ENCODE peak calls at places on chromosomes 12 and 14, in seven cellular contexts. One of them, this sample, is unnamed.

GRCh38 chr12:53954694-53955035 is at the start of gene HOXC12:
- DNase-seq in SHP77: no peak
- DNase-seq in midbrain: no peak
- DNase-seq in C1 segment of cervical spinal cord: no peak
- DNase-seq in HuH-7.5: peak
- DNase-seq in sciatic nerve: no peak
- DNase-seq in NCI-H1105: no peak
- DNase-seq in this sample: no peak

GRCh38 chr14:91873476-91874265 is 6.3 kb upstream of the TC2N start:
- DNase-seq in SHP77: no peak
- DNase-seq in midbrain: no peak
- DNase-seq in C1 segment of cervical spinal cord: no peak
- DNase-seq in HuH-7.5: no peak
- DNase-seq in sciatic nerve: no peak
- DNase-seq in NCI-H1105: no peak
- DNase-seq in this sample: no peak

GRCh38 chr14:23042162-23042965 is at the start of gene PSMB11:
- DNase-seq in SHP77: no peak
- DNase-seq in midbrain: no peak
- DNase-seq in C1 segment of cervical spinal cord: no peak
- DNase-seq in HuH-7.5: no peak
- DNase-seq in sciatic nerve: no peak
- DNase-seq in NCI-H1105: no peak
- DNase-seq in this sample: no peak

GRCh38 chr12:54723653-54724256 is 75.6 kb upstream of the DCD start:
- DNase-seq in SHP77: no peak
- DNase-seq in midbrain: peak
- DNase-seq in C1 segment of cervical spinal cord: no peak
- DNase-seq in HuH-7.5: no peak
- DNase-seq in sciatic nerve: no peak
- DNase-seq in NCI-H1105: peak
- DNase-seq in this sample: peak

GRCh38 chr14:24072436-24072835 is 1.1 kb downstream of the CPNE6 start:
- DNase-seq in SHP77: no peak
- DNase-seq in midbrain: peak
- DNase-seq in C1 segment of cervical spinal cord: peak
- DNase-seq in HuH-7.5: no peak
- DNase-seq in sciatic nerve: no peak
- DNase-seq in NCI-H1105: no peak
- DNase-seq in this sample: no peak

GRCh38 chr12:111180830-111181726 is 187.8 kb downstream of the PHETA1 start:
- DNase-seq in SHP77: peak
- DNase-seq in midbrain: peak
- DNase-seq in C1 segment of cervical spinal cord: no peak
- DNase-seq in HuH-7.5: peak
- DNase-seq in sciatic nerve: peak
- DNase-seq in NCI-H1105: peak
- DNase-seq in this sample: peak

GRCh38 chr12:1836854-1837411 is 16.6 kb downstream of the LRTM2 start:
- DNase-seq in SHP77: no peak
- DNase-seq in midbrain: peak
- DNase-seq in C1 segment of cervical spinal cord: peak
- DNase-seq in HuH-7.5: no peak
- DNase-seq in sciatic nerve: no peak
- DNase-seq in NCI-H1105: no peak
- DNase-seq in this sample: no peak

GRCh38 chr12:9707356-9707755 is 25.5 kb downstream of the CLECL1 start:
- DNase-seq in SHP77: no peak
- DNase-seq in midbrain: no peak
- DNase-seq in C1 segment of cervical spinal cord: no peak
- DNase-seq in HuH-7.5: no peak
- DNase-seq in sciatic nerve: no peak
- DNase-seq in NCI-H1105: no peak
- DNase-seq in this sample: no peak

GRCh38 chr12:28132398-28132797 is 57.9 kb upstream of the CCDC91 start:
- DNase-seq in SHP77: no peak
- DNase-seq in midbrain: no peak
- DNase-seq in C1 segment of cervical spinal cord: no peak
- DNase-seq in HuH-7.5: no peak
- DNase-seq in sciatic nerve: no peak
- DNase-seq in NCI-H1105: no peak
- DNase-seq in this sample: no peak

GRCh38 chr12:114614040-114614439 is 69.9 kb downstream of the TBX3 start:
- DNase-seq in SHP77: no peak
- DNase-seq in midbrain: no peak
- DNase-seq in C1 segment of cervical spinal cord: no peak
- DNase-seq in HuH-7.5: no peak
- DNase-seq in sciatic nerve: no peak
- DNase-seq in NCI-H1105: no peak
- DNase-seq in this sample: no peak

GRCh38 chr14:58805605-58806358 is 168.0 kb downstream of the DACT1 start:
- DNase-seq in SHP77: peak
- DNase-seq in midbrain: no peak
- DNase-seq in C1 segment of cervical spinal cord: no peak
- DNase-seq in HuH-7.5: no peak
- DNase-seq in sciatic nerve: no peak
- DNase-seq in NCI-H1105: peak
- DNase-seq in this sample: no peak

GRCh38 chr14:24296341-24297157 is 3.0 kb downstream of the DHRS1 start:
- DNase-seq in SHP77: peak
- DNase-seq in midbrain: peak
- DNase-seq in C1 segment of cervical spinal cord: peak
- DNase-seq in HuH-7.5: peak
- DNase-seq in sciatic nerve: peak
- DNase-seq in NCI-H1105: peak
- DNase-seq in this sample: peak

GRCh38 chr14:96177766-96178377 is 26.8 kb upstream of the BDKRB2 start:
- DNase-seq in SHP77: no peak
- DNase-seq in midbrain: no peak
- DNase-seq in C1 segment of cervical spinal cord: no peak
- DNase-seq in HuH-7.5: no peak
- DNase-seq in sciatic nerve: no peak
- DNase-seq in NCI-H1105: no peak
- DNase-seq in this sample: peak

GRCh38 chr12:14057895-14058294 is 76.5 kb upstream of the GRIN2B start:
- DNase-seq in SHP77: no peak
- DNase-seq in midbrain: no peak
- DNase-seq in C1 segment of cervical spinal cord: no peak
- DNase-seq in HuH-7.5: no peak
- DNase-seq in sciatic nerve: no peak
- DNase-seq in NCI-H1105: no peak
- DNase-seq in this sample: no peak

GRCh38 chr14:93628048-93628447 is 160.2 kb downstream of the PRIMA1 start:
- DNase-seq in SHP77: no peak
- DNase-seq in midbrain: no peak
- DNase-seq in C1 segment of cervical spinal cord: no peak
- DNase-seq in HuH-7.5: no peak
- DNase-seq in sciatic nerve: no peak
- DNase-seq in NCI-H1105: no peak
- DNase-seq in this sample: no peak

GRCh38 chr12:130557876-130558770 is 158.0 kb downstream of the RIMBP2 start:
- DNase-seq in SHP77: peak
- DNase-seq in midbrain: no peak
- DNase-seq in C1 segment of cervical spinal cord: no peak
- DNase-seq in HuH-7.5: no peak
- DNase-seq in sciatic nerve: no peak
- DNase-seq in NCI-H1105: no peak
- DNase-seq in this sample: no peak

GRCh38 chr12:109458771-109459208 is 18.3 kb downstream of the KCTD10 start:
- DNase-seq in SHP77: no peak
- DNase-seq in midbrain: no peak
- DNase-seq in C1 segment of cervical spinal cord: no peak
- DNase-seq in HuH-7.5: no peak
- DNase-seq in sciatic nerve: no peak
- DNase-seq in NCI-H1105: no peak
- DNase-seq in this sample: peak

GRCh38 chr12:132141976-132142678 is 2.0 kb downstream of the DDX51 start:
- DNase-seq in SHP77: no peak
- DNase-seq in midbrain: no peak
- DNase-seq in C1 segment of cervical spinal cord: no peak
- DNase-seq in HuH-7.5: no peak
- DNase-seq in sciatic nerve: no peak
- DNase-seq in NCI-H1105: no peak
- DNase-seq in this sample: no peak

GRCh38 chr14:21965042-21965441 is 291.4 kb upstream of the OR4E1 start:
- DNase-seq in SHP77: no peak
- DNase-seq in midbrain: no peak
- DNase-seq in C1 segment of cervical spinal cord: no peak
- DNase-seq in HuH-7.5: no peak
- DNase-seq in sciatic nerve: no peak
- DNase-seq in NCI-H1105: no peak
- DNase-seq in this sample: no peak

GRCh38 chr12:115763376-115763775 is 514.1 kb downstream of the MED13L start:
- DNase-seq in SHP77: no peak
- DNase-seq in midbrain: no peak
- DNase-seq in C1 segment of cervical spinal cord: no peak
- DNase-seq in HuH-7.5: no peak
- DNase-seq in sciatic nerve: no peak
- DNase-seq in NCI-H1105: peak
- DNase-seq in this sample: peak

GRCh38 chr14:64736271-64737131 is 32.3 kb downstream of the PLEKHG3 start:
- DNase-seq in SHP77: no peak
- DNase-seq in midbrain: no peak
- DNase-seq in C1 segment of cervical spinal cord: no peak
- DNase-seq in HuH-7.5: no peak
- DNase-seq in sciatic nerve: peak
- DNase-seq in NCI-H1105: no peak
- DNase-seq in this sample: no peak

GRCh38 chr12:77888611-77889010 is 57.9 kb downstream of the NAV3 start:
- DNase-seq in SHP77: no peak
- DNase-seq in midbrain: no peak
- DNase-seq in C1 segment of cervical spinal cord: no peak
- DNase-seq in HuH-7.5: no peak
- DNase-seq in sciatic nerve: no peak
- DNase-seq in NCI-H1105: no peak
- DNase-seq in this sample: peak

GRCh38 chr14:30227436-30227835 is 299.8 kb upstream of the PRKD1 start:
- DNase-seq in SHP77: no peak
- DNase-seq in midbrain: no peak
- DNase-seq in C1 segment of cervical spinal cord: no peak
- DNase-seq in HuH-7.5: no peak
- DNase-seq in sciatic nerve: no peak
- DNase-seq in NCI-H1105: no peak
- DNase-seq in this sample: peak

GRCh38 chr12:122350444-122350843 is 72.0 kb downstream of the CLIP1 start:
- DNase-seq in SHP77: no peak
- DNase-seq in midbrain: no peak
- DNase-seq in C1 segment of cervical spinal cord: no peak
- DNase-seq in HuH-7.5: no peak
- DNase-seq in sciatic nerve: no peak
- DNase-seq in NCI-H1105: no peak
- DNase-seq in this sample: peak

GRCh38 chr14:61500046-61500445 is 178.7 kb downstream of the PRKCH start:
- DNase-seq in SHP77: no peak
- DNase-seq in midbrain: no peak
- DNase-seq in C1 segment of cervical spinal cord: no peak
- DNase-seq in HuH-7.5: no peak
- DNase-seq in sciatic nerve: no peak
- DNase-seq in NCI-H1105: no peak
- DNase-seq in this sample: no peak

GRCh38 chr12:51200806-51201205 is 17.1 kb downstream of the POU6F1 start:
- DNase-seq in SHP77: no peak
- DNase-seq in midbrain: no peak
- DNase-seq in C1 segment of cervical spinal cord: no peak
- DNase-seq in HuH-7.5: no peak
- DNase-seq in sciatic nerve: no peak
- DNase-seq in NCI-H1105: no peak
- DNase-seq in this sample: no peak

GRCh38 chr12:64452559-64453329 is 824 bp downstream of the TBK1 start:
- DNase-seq in SHP77: no peak
- DNase-seq in midbrain: peak
- DNase-seq in C1 segment of cervical spinal cord: no peak
- DNase-seq in HuH-7.5: peak
- DNase-seq in sciatic nerve: no peak
- DNase-seq in NCI-H1105: peak
- DNase-seq in this sample: peak

GRCh38 chr14:91872011-91872476 is 4.7 kb upstream of the TC2N start:
- DNase-seq in SHP77: no peak
- DNase-seq in midbrain: no peak
- DNase-seq in C1 segment of cervical spinal cord: no peak
- DNase-seq in HuH-7.5: no peak
- DNase-seq in sciatic nerve: no peak
- DNase-seq in NCI-H1105: no peak
- DNase-seq in this sample: no peak

GRCh38 chr12:22709292-22709691 is 84.3 kb downstream of the ETNK1 start:
- DNase-seq in SHP77: no peak
- DNase-seq in midbrain: peak
- DNase-seq in C1 segment of cervical spinal cord: no peak
- DNase-seq in HuH-7.5: peak
- DNase-seq in sciatic nerve: no peak
- DNase-seq in NCI-H1105: peak
- DNase-seq in this sample: peak

GRCh38 chr12:52398176-52398575 is 8.0 kb downstream of the KRT82 start:
- DNase-seq in SHP77: no peak
- DNase-seq in midbrain: no peak
- DNase-seq in C1 segment of cervical spinal cord: no peak
- DNase-seq in HuH-7.5: no peak
- DNase-seq in sciatic nerve: no peak
- DNase-seq in NCI-H1105: no peak
- DNase-seq in this sample: no peak

GRCh38 chr14:93720076-93720815 is 68.0 kb downstream of the PRIMA1 start:
- DNase-seq in SHP77: no peak
- DNase-seq in midbrain: no peak
- DNase-seq in C1 segment of cervical spinal cord: no peak
- DNase-seq in HuH-7.5: no peak
- DNase-seq in sciatic nerve: no peak
- DNase-seq in NCI-H1105: no peak
- DNase-seq in this sample: no peak

GRCh38 chr14:71165121-71165574 is 257.9 kb downstream of the PCNX1 start:
- DNase-seq in SHP77: no peak
- DNase-seq in midbrain: no peak
- DNase-seq in C1 segment of cervical spinal cord: no peak
- DNase-seq in HuH-7.5: no peak
- DNase-seq in sciatic nerve: no peak
- DNase-seq in NCI-H1105: no peak
- DNase-seq in this sample: peak

GRCh38 chr12:76449572-76449971 is 101.4 kb upstream of the BBS10 start:
- DNase-seq in SHP77: no peak
- DNase-seq in midbrain: no peak
- DNase-seq in C1 segment of cervical spinal cord: no peak
- DNase-seq in HuH-7.5: no peak
- DNase-seq in sciatic nerve: no peak
- DNase-seq in NCI-H1105: no peak
- DNase-seq in this sample: peak

GRCh38 chr14:51703787-51704186 is 52.1 kb downstream of the FRMD6 start:
- DNase-seq in SHP77: no peak
- DNase-seq in midbrain: no peak
- DNase-seq in C1 segment of cervical spinal cord: no peak
- DNase-seq in HuH-7.5: no peak
- DNase-seq in sciatic nerve: no peak
- DNase-seq in NCI-H1105: no peak
- DNase-seq in this sample: no peak

GRCh38 chr12:17342381-17342961 is 736.5 kb upstream of the LMO3 start:
- DNase-seq in SHP77: no peak
- DNase-seq in midbrain: no peak
- DNase-seq in C1 segment of cervical spinal cord: no peak
- DNase-seq in HuH-7.5: no peak
- DNase-seq in sciatic nerve: no peak
- DNase-seq in NCI-H1105: no peak
- DNase-seq in this sample: no peak